ENCODE peak calls at places on chromosomes 3 and 15, in five cellular contexts. C is OCI-LY7, E is keratinocyte, S is H9, I is H1. M is an unnamed sample.

GRCh38 chr15:55907797-55908196 is 85.6 kb downstream of the NEDD4 start:
- DNase-seq in I (no peak), S (no peak), C (no peak), E (peak; percentile 85), M (no peak)

GRCh38 chr3:13708301-13708700 is 159.4 kb downstream of the FBLN2 start:
- DNase-seq in E (no peak), I (no peak), S (peak; percentile 9), C (no peak), M (no peak)

GRCh38 chr3:13362551-13362950 is 57.6 kb downstream of the NUP210 start:
- DNase-seq in E (no peak), C (no peak), I (no peak), S (no peak), M (no peak)

GRCh38 chr3:51605938-51606337 is 65.1 kb upstream of the TEX264 start:
- DNase-seq in S (no peak), E (no peak), I (no peak), C (no peak), M (no peak)

GRCh38 chr3:133037440-133037839 is 751 bp upstream of the TMEM108 start:
- DNase-seq in E (no peak), S (no peak), I (no peak), C (no peak), M (no peak)

GRCh38 chr15:48559270-48559669 is 86.2 kb downstream of the FBN1 start:
- DNase-seq in S (no peak), I (no peak), C (no peak), E (no peak), M (no peak)

GRCh38 chr3:187963003-187963676 is 190.8 kb upstream of the LPP start:
- DNase-seq in I (no peak), E (no peak), C (peak; percentile 87), S (no peak), M (peak; percentile 21)

GRCh38 chr15:65333863-65334262 is 29.4 kb downstream of the RNU5B-1 start:
- DNase-seq in C (no peak), I (no peak), E (no peak), S (no peak), M (no peak)

GRCh38 chr3:84960994-84961393 is 2.2 kb downstream of the CADM2 start:
- DNase-seq in C (no peak), I (no peak), E (no peak), S (no peak), M (no peak)

GRCh38 chr3:132536442-132537153 is 60.5 kb upstream of the ACKR4 start:
- DNase-seq in C (peak; percentile 4), S (no peak), E (no peak), I (no peak), M (peak; percentile 39)

GRCh38 chr3:32837366-32837765 is 19.6 kb downstream of the TRIM71 start:
- DNase-seq in C (no peak), I (no peak), S (no peak), E (no peak), M (no peak)

GRCh38 chr3:14625443-14625842 is 26.1 kb upstream of the CCDC174 start:
- DNase-seq in C (no peak), S (no peak), E (no peak), I (no peak), M (no peak)

GRCh38 chr15:74240897-74241614 is 4.9 kb downstream of the CCDC33 start:
- DNase-seq in S (no peak), I (no peak), C (no peak), E (no peak), M (no peak)

GRCh38 chr3:153026026-153026425 is 136.0 kb upstream of the RAP2B start:
- DNase-seq in C (peak; percentile 52), E (no peak), I (no peak), S (no peak), M (peak; percentile 55)

GRCh38 chr3:157920804-157921203 is 185.4 kb downstream of the SHOX2 start:
- DNase-seq in S (no peak), E (no peak), I (no peak), C (no peak), M (no peak)

GRCh38 chr3:61848885-61849284 is 287.5 kb downstream of the PTPRG start:
- DNase-seq in E (no peak), C (no peak), S (no peak), I (no peak), M (no peak)

GRCh38 chr15:78047631-78048409 is 29.7 kb downstream of the TBC1D2B start:
- DNase-seq in E (no peak), S (no peak), I (no peak), C (no peak), M (no peak)

GRCh38 chr15:75493732-75494131 is 42.2 kb upstream of the SIN3A start:
- DNase-seq in E (no peak), I (no peak), S (no peak), C (no peak), M (no peak)

GRCh38 chr3:152103257-152103656 is 165.5 kb upstream of the MBNL1 start:
- DNase-seq in C (no peak), S (no peak), E (no peak), I (no peak), M (no peak)

GRCh38 chr3:32436816-32437189 is 45.1 kb downstream of the CMTM7 start:
- DNase-seq in I (no peak), C (peak; percentile 75), S (no peak), E (no peak), M (no peak)

GRCh38 chr15:65115542-65115941 is 542 bp upstream of the UBAP1L start:
- DNase-seq in E (no peak), I (no peak), C (no peak), S (no peak), M (no peak)

GRCh38 chr3:188396251-188396650 is 242.3 kb downstream of the LPP start:
- DNase-seq in I (no peak), C (no peak), S (no peak), E (no peak), M (no peak)

GRCh38 chr15:66734961-66735908 is 33.2 kb downstream of the SMAD6 start:
- DNase-seq in S (no peak), E (no peak), I (no peak), C (no peak), M (no peak)

GRCh38 chr15:38072507-38073277 is 138.3 kb downstream of the TMCO5A start:
- DNase-seq in E (peak; percentile 19), I (peak; percentile 83), C (peak; percentile 92), S (peak; percentile 91), M (peak; percentile 93)

GRCh38 chr3:52851348-52851747 is 16.5 kb upstream of the MUSTN1 start:
- DNase-seq in I (peak; percentile 53), S (peak; percentile 81), E (no peak), C (peak; percentile 60), M (peak; percentile 20)

GRCh38 chr3:196645917-196646735 is 6.6 kb downstream of the NRROS start:
- DNase-seq in I (no peak), S (no peak), C (no peak), E (no peak), M (no peak)

GRCh38 chr3:3739345-3740060 is 59.7 kb upstream of the LRRN1 start:
- DNase-seq in C (no peak), I (no peak), S (no peak), E (no peak), M (no peak)

GRCh38 chr3:100761211-100761921 is 52.1 kb downstream of the TFG start:
- DNase-seq in S (peak; percentile 53), E (no peak), I (no peak), C (peak; percentile 35), M (peak; percentile 69)

GRCh38 chr3:100001514-100002270 is 112.6 kb downstream of the FILIP1L start:
- DNase-seq in E (peak; percentile 66), I (no peak), S (no peak), C (no peak), M (no peak)

GRCh38 chr3:106529738-106530137 is 660.9 kb upstream of the CBLB start:
- DNase-seq in S (no peak), E (no peak), C (no peak), I (no peak), M (no peak)

DNA sequence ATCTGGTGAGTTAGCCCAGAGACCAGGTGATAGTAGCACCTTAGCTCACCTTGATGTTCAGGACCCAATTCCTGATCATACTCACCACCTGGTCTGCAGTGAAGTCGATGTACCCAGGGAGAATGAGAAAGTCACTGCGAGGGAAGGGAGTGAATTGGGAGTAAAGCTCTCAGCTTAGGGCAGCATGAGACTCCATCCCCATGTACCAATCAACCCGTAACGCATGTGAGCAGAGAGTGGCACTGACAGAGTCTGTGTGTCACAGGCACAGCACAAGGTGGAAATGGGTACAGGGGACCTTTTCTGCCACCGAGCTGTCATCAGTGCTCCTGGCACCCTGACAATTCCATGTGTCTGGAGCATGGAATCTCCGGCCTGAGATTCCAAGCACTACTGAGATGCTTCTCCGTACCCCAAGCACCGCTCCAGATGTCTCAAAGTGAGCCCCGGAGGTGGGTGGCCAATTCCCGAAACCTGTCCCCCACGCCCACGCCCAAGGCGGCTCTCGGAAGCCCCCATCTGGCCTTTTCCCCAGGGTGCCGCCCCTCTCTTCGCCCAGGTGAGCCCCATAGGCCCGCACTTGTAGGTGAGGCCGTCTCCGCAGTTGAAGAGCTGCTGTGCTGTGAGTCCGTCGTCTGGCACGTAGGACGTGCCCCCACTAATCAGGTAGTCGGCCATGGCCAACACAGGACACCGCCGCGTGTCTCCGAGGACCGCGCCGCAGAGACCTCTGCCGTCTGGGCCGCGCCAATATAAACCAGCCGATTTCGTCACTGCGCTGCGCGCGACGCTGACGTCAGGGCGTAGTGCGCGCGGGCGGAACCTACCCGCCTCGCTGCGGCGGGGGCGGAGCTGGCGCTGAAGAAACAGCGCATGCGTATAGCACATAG is at the start of gene IMPDH2:
- DNase-seq in S (peak; percentile 92), C (peak; percentile 97), I (peak; percentile 79), E (no peak), M (peak; percentile 96)
- TF ChIP-seq CTCF in S (peak; percentile 9), C (peak; percentile 48), I (no peak), E (no peak), M (peak; percentile 16)

GRCh38 chr15:56968256-56968655 is 49.8 kb downstream of the TCF12 start:
- DNase-seq in E (no peak), C (no peak), S (no peak), I (no peak), M (no peak)
- H3K79me2 ChIP-seq in E (peaks cover 89% of the 10 kb centered on the region), C (peaks cover 25% of the 10 kb centered on the region), S (peaks cover 24% of the 10 kb centered on the region), I (peaks cover 96% of the 10 kb centered on the region), M (peaks cover 46% of the 10 kb centered on the region)

GRCh38 chr15:101407966-101408775 is 81.3 kb downstream of the PCSK6 start:
- DNase-seq in S (no peak), E (no peak), C (no peak), I (no peak), M (no peak)
- H3K4me2 ChIP-seq in S (no peak overlapping the region), E (no peak overlapping the region), C (no peak overlapping the region), I (no peak overlapping the region), M (no peak overlapping the region)

GRCh38 chr15:44532689-44533088 is 4.3 kb upstream of the EIF3J start:
- DNase-seq in C (peak; percentile 35), S (no peak), I (no peak), E (no peak), M (no peak)
- TF ChIP-seq CTCF in C (peak; percentile 67), S (peak; percentile 54), I (peak; percentile 32), E (no peak), M (peak; percentile 33)

DNA sequence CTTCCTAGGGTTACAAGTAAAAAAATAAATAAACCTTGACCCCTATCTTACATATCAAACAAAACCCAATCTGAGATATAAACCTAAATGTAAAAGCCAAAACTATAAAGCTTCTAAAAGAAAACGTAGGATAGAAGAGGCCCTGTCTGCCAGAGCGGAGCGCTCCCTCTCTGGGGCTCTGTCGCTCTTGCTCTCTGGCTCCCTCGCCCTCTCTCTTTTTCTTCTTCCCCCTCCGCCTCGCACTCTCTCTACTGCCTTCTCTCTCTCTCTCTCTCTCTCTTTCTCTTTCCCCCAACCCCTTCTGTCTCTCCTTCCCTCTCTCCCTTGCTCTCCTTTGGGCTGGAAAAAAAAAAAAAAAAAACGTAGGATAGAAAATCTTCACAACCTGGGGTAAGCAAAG is 21.6 kb downstream of the RYK start:
- DNase-seq in C (no peak), E (no peak), I (no peak), S (no peak), M (no peak)
- H3K79me2 ChIP-seq in C (peaks cover 6% of the 10 kb centered on the region), E (peaks cover 89% of the 10 kb centered on the region), I (peaks cover 97% of the 10 kb centered on the region), S (peaks cover 25% of the 10 kb centered on the region), M (peaks cover 8% of the 10 kb centered on the region)

M was measured in MM.1S.